ENCODE peak calls at places on chromosome 19, in four cellular contexts. One of them, this sample, is unnamed.

GRCh38 chr19:50020481-50020880 is 4.7 kb downstream of the VRK3 start:
- DNase-seq in stimulated activated CD8-positive, alpha-beta memory T cell treated with anti-CD3 and anti-CD28 coated beads, Interleukin-4, amount 100 ng/mL, for 1 hour: no peak
- DNase-seq in HFF-Myc: no peak
- DNase-seq in Calu3: no peak
- DNase-seq in this sample: no peak

GRCh38 chr19:17325133-17325532 is 9.5 kb downstream of the ANO8 start:
- DNase-seq in stimulated activated CD8-positive, alpha-beta memory T cell treated with anti-CD3 and anti-CD28 coated beads, Interleukin-4, amount 100 ng/mL, for 1 hour: no peak
- DNase-seq in HFF-Myc: no peak
- DNase-seq in Calu3: no peak
- DNase-seq in this sample: no peak

GRCh38 chr19:49149652-49150105 is 5.5 kb downstream of the HRC start:
- DNase-seq in Calu3: peak
- DNase-seq in stimulated activated CD8-positive, alpha-beta memory T cell treated with anti-CD3 and anti-CD28 coated beads, Interleukin-4, amount 100 ng/mL, for 1 hour: no peak
- DNase-seq in HFF-Myc: no peak
- DNase-seq in this sample: peak

GRCh38 chr19:38210458-38210987 is 13.5 kb downstream of the DPF1 start:
- DNase-seq in Calu3: no peak
- DNase-seq in HFF-Myc: no peak
- DNase-seq in stimulated activated CD8-positive, alpha-beta memory T cell treated with anti-CD3 and anti-CD28 coated beads, Interleukin-4, amount 100 ng/mL, for 1 hour: no peak
- DNase-seq in this sample: no peak

GRCh38 chr19:54421521-54421920 is 6.3 kb downstream of the TTYH1 start:
- DNase-seq in Calu3: no peak
- DNase-seq in stimulated activated CD8-positive, alpha-beta memory T cell treated with anti-CD3 and anti-CD28 coated beads, Interleukin-4, amount 100 ng/mL, for 1 hour: no peak
- DNase-seq in HFF-Myc: no peak
- DNase-seq in this sample: no peak

GRCh38 chr19:56476671-56477428 is at the start of gene ZNF667:
- DNase-seq in HFF-Myc: peak
- DNase-seq in Calu3: no peak
- DNase-seq in stimulated activated CD8-positive, alpha-beta memory T cell treated with anti-CD3 and anti-CD28 coated beads, Interleukin-4, amount 100 ng/mL, for 1 hour: no peak
- DNase-seq in this sample: no peak

GRCh38 chr19:50639121-50640112 is at the start of gene SYT3:
- DNase-seq in Calu3: no peak
- DNase-seq in stimulated activated CD8-positive, alpha-beta memory T cell treated with anti-CD3 and anti-CD28 coated beads, Interleukin-4, amount 100 ng/mL, for 1 hour: peak
- DNase-seq in HFF-Myc: no peak
- DNase-seq in this sample: no peak

GRCh38 chr19:1355258-1355973 is 28.3 kb upstream of the NDUFS7 start:
- DNase-seq in HFF-Myc: no peak
- DNase-seq in stimulated activated CD8-positive, alpha-beta memory T cell treated with anti-CD3 and anti-CD28 coated beads, Interleukin-4, amount 100 ng/mL, for 1 hour: no peak
- DNase-seq in Calu3: no peak
- DNase-seq in this sample: no peak

GRCh38 chr19:5615756-5616327 is 6.7 kb downstream of the SAFB2 start:
- DNase-seq in HFF-Myc: no peak
- DNase-seq in Calu3: no peak
- DNase-seq in stimulated activated CD8-positive, alpha-beta memory T cell treated with anti-CD3 and anti-CD28 coated beads, Interleukin-4, amount 100 ng/mL, for 1 hour: no peak
- DNase-seq in this sample: no peak

This sample was measured in HepG2.